ENCODE peak calls at places on chromosome 5, in four cellular contexts. I, U, K and T are unnamed samples.

GRCh38 chr5:9165567-9165966 is 380.3 kb downstream of the SEMA5A start:
- DNase-seq in I (no peak), U (no peak), K (no peak), T (no peak)

GRCh38 chr5:37771731-37772130 is 68.1 kb downstream of the GDNF start:
- DNase-seq in I (peak), U (no peak), K (no peak), T (no peak)

GRCh38 chr5:373710-374602 is 52.4 kb downstream of the AHRR start:
- DNase-seq in I (peak), U (peak), K (peak), T (peak)

GRCh38 chr5:151357792-151358191 is 10.4 kb upstream of the SLC36A2 start:
- DNase-seq in I (no peak), U (no peak), K (no peak), T (no peak)

GRCh38 chr5:139141841-139142240 is 56.3 kb downstream of the SIL1 start:
- DNase-seq in I (peak), U (peak), K (no peak), T (peak)

GRCh38 chr5:160922311-160922710 is 70.3 kb upstream of the ATP10B start:
- DNase-seq in I (no peak), U (no peak), K (no peak), T (no peak)

GRCh38 chr5:91382530-91383026 is 539 bp downstream of the ARRDC3 start:
- DNase-seq in I (no peak), U (peak), K (peak), T (no peak)

GRCh38 chr5:125196479-125197183 is 450.2 kb upstream of the ZNF608 start:
- DNase-seq in I (no peak), U (peak), K (no peak), T (peak)

GRCh38 chr5:14879393-14879792 is 7.8 kb upstream of the ANKH start:
- DNase-seq in I (no peak), U (no peak), K (no peak), T (no peak)

GRCh38 chr5:38653389-38653788 is 96.9 kb upstream of the LIFR start:
- DNase-seq in I (no peak), U (no peak), K (no peak), T (no peak)

GRCh38 chr5:145077028-145077427 is 758.1 kb downstream of the PRELID2 start:
- DNase-seq in I (no peak), U (no peak), K (no peak), T (no peak)

GRCh38 chr5:393846-394275 is 49.1 kb upstream of the EXOC3 start:
- DNase-seq in I (peak), U (no peak), K (no peak), T (peak)

GRCh38 chr5:39648539-39649200 is 223.9 kb upstream of the DAB2 start:
- DNase-seq in I (no peak), U (no peak), K (no peak), T (no peak)

GRCh38 chr5:45697211-45697610 is 1.0 kb upstream of the HCN1 start:
- DNase-seq in I (no peak), U (no peak), K (no peak), T (no peak)

GRCh38 chr5:107831612-107832395 is 161.1 kb upstream of the EFNA5 start:
- DNase-seq in I (peak), U (no peak), K (no peak), T (no peak)

GRCh38 chr5:152170350-152170749 is 234.7 kb downstream of the NMUR2 start:
- DNase-seq in I (no peak), U (no peak), K (no peak), T (no peak)

GRCh38 chr5:369151-369939 is 47.8 kb downstream of the AHRR start:
- DNase-seq in I (no peak), U (no peak), K (no peak), T (no peak)

GRCh38 chr5:316210-317085 is 5.1 kb upstream of the AHRR start:
- DNase-seq in I (no peak), U (no peak), K (no peak), T (no peak)

GRCh38 chr5:155024015-155024414 is 10.5 kb downstream of the KIF4B start:
- DNase-seq in I (no peak), U (no peak), K (no peak), T (no peak)

GRCh38 chr5:58025825-58026224 is 434.1 kb downstream of the PLK2 start:
- DNase-seq in I (no peak), U (no peak), K (no peak), T (no peak)

GRCh38 chr5:63727583-63727982 is 234.7 kb downstream of the HTR1A start:
- DNase-seq in I (no peak), U (no peak), K (no peak), T (no peak)

GRCh38 chr5:154966081-154966841 is 25.4 kb downstream of the MRPL22 start:
- DNase-seq in I (no peak), U (no peak), K (no peak), T (no peak)

GRCh38 chr5:94672746-94673145 is 54.3 kb downstream of the SLF1 start:
- DNase-seq in I (no peak), U (no peak), K (no peak), T (no peak)

GRCh38 chr5:34659168-34659567 is 3.0 kb downstream of the RAI14 start:
- DNase-seq in I (no peak), U (no peak), K (no peak), T (no peak)

GRCh38 chr5:111699324-111699723 is 57.7 kb downstream of the NREP start:
- DNase-seq in I (no peak), U (no peak), K (no peak), T (no peak)

GRCh38 chr5:150619359-150620230 is 20.9 kb upstream of the SYNPO start:
- DNase-seq in I (peak), U (no peak), K (no peak), T (peak)

GRCh38 chr5:159826351-159827222 is 89.7 kb upstream of the ADRA1B start:
- DNase-seq in I (peak), U (no peak), K (no peak), T (no peak)

GRCh38 chr5:151523335-151523734 is 67.8 kb downstream of the FAT2 start:
- DNase-seq in I (peak), U (no peak), K (no peak), T (no peak)

GRCh38 chr5:78544531-78545200 is 103.9 kb downstream of the LHFPL2 start:
- DNase-seq in I (peak), U (no peak), K (no peak), T (no peak)

GRCh38 chr5:150946351-150946905 is 41.6 kb upstream of the ZNF300 start:
- DNase-seq in I (peak), U (peak), K (no peak), T (peak)